ENCODE peak calls at places on chromosomes 6 and 20, in ten cellular contexts. K is mesendoderm, Y is neuronal stem cell, V is MM.1S, A is A549, S is PC-9, E is hepatocyte, X is GM23248, H is trophoblast cell, P is IMR-90. M is an unnamed sample.
A peak's percentile ranks its signal among the peaks of the same experiment; 100 is the strongest.

GRCh38 chr6:41937881-41938574 is 3.6 kb downstream of the CCND3 start:
- DNase-seq in K (no peak), S (no peak), X (no peak), P (no peak), H (no peak), Y (no peak), V (no peak), E (no peak), A (no peak), M (no peak)

GRCh38 chr6:111096246-111096645 is 8.9 kb downstream of the SLC16A10 start:
- DNase-seq in S (no peak), K (no peak), E (peak; percentile 17), H (no peak), V (peak; percentile 53), Y (no peak), P (no peak), X (no peak), A (no peak), M (no peak)

GRCh38 chr6:133301739-133302138 is 60.6 kb downstream of the EYA4 start:
- DNase-seq in H (peak; percentile 3), E (no peak), K (peak; percentile 3), V (no peak), P (no peak), A (no peak), Y (no peak), S (no peak), X (no peak), M (no peak)

GRCh38 chr20:23459431-23460112 is 6.9 kb upstream of the CST11 start:
- DNase-seq in A (no peak), X (no peak), H (no peak), V (no peak), K (no peak), P (no peak), E (no peak), Y (no peak), S (no peak), M (no peak)

GRCh38 chr6:36380166-36380565 is 7.3 kb downstream of the ETV7 start:
- DNase-seq in S (no peak), H (no peak), A (no peak), P (no peak), E (no peak), V (no peak), X (no peak), K (no peak), Y (no peak), M (no peak)

GRCh38 chr6:46156701-46157100 is 14.1 kb downstream of the ENPP5 start:
- DNase-seq in K (no peak), V (no peak), P (no peak), E (no peak), S (no peak), Y (no peak), X (no peak), H (no peak), A (no peak), M (no peak)

GRCh38 chr6:90468080-90468479 is 118.8 kb downstream of the MAP3K7 start:
- DNase-seq in X (peak; percentile 29), V (no peak), P (peak; percentile 60), H (peak; percentile 27), A (no peak), E (no peak), Y (no peak), K (peak; percentile 27), S (no peak), M (peak; percentile 52)

GRCh38 chr6:145733770-145734169 is 1.6 kb downstream of the EPM2A start:
- DNase-seq in P (peak; percentile 2), V (no peak), H (no peak), K (no peak), S (no peak), A (no peak), X (peak; percentile 33), E (no peak), Y (no peak), M (peak; percentile 14)

GRCh38 chr6:138107078-138107751 is at the start of gene PERP:
- DNase-seq in Y (peak; percentile 46), P (peak; percentile 38), X (peak; percentile 89), A (peak; percentile 63), S (peak; percentile 78), V (peak; percentile 74), K (peak; percentile 76), H (peak; percentile 90), E (peak; percentile 93), M (peak; percentile 91)

GRCh38 chr20:53642196-53643030 is 48.8 kb upstream of the ZNF217 start:
- DNase-seq in P (peak; percentile 50), Y (no peak), S (peak; percentile 99), X (peak; percentile 72), H (peak; percentile 67), E (peak; percentile 71), V (peak; percentile 73), A (peak; percentile 81), K (peak; percentile 56), M (no peak)

DNA sequence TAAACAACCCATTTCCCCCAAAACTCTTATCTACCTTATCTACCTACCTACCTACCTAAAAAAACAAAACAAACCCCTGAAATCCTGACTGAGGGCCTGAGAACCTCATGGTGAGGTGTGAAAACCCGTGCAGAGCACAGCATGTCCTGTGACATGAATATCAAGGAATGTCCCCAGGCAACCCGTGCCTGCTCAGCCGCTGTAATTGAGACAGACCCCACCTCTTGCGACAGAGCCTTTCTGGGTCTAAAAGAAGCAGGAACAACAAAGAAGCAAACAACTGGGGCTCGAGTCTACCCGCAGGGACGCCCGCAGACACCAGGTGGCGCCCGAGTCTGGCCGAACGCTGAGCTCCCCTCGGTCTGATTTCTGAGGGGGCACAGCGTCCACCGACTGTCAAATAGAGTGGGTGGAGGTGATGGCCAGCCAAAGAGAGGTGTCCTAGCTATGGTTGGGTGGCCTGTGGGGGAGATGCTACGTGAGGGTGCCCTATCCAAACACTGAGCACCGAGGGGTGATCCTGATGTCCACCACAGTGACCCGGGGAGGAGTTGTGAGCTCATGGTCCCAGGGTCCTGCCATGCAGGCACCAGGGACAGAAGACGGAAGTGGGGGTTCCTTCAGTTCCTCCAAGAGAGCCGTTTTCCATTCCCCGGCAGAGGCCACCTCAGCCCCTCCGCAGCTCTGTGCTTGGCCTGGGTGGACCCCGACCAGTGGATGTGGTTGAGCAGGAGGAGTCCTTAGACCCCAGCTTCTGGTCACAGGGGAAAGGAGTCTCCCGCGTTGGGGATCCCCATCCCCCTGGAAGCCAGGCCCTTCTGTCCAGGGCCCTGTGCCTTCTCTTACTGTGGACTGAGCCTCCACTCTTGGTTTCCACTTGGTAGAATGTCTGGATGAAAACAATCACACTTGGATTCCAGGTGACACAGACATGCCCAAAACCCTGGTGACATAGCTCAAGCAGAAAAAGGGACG is 268.1 kb downstream of the CDC5L start:
- DNase-seq in E (peak; percentile 86), P (peak; percentile 28), X (peak; percentile 76), V (peak; percentile 50), Y (peak; percentile 79), A (peak; percentile 25), H (peak; percentile 95), K (peak; percentile 100), S (peak; percentile 79), M (peak; percentile 91)
- H3K4me2 ChIP-seq in E (peak overlapping the region; percentile 44), P (peak overlapping the region; percentile 60), X (peak overlapping the region; percentile 29), V (peak overlapping the region; percentile 79), Y (no peak overlapping the region), A (peak overlapping the region; percentile 54), H (no peak overlapping the region), K (no peak overlapping the region), S (peak overlapping the region; percentile 47), M (peak overlapping the region; percentile 68)

GRCh38 chr6:79602859-79603258 is 28.3 kb upstream of the SH3BGRL2 start:
- DNase-seq in S (no peak), A (no peak), Y (no peak), V (no peak), E (no peak), P (no peak), X (no peak), H (no peak), K (no peak), M (no peak)

GRCh38 chr6:79600313-79601019 is 30.7 kb upstream of the SH3BGRL2 start:
- DNase-seq in Y (no peak), S (no peak), A (no peak), E (no peak), X (no peak), P (no peak), V (no peak), K (no peak), H (no peak), M (no peak)

GRCh38 chr6:79599725-79600259 is 31.3 kb upstream of the SH3BGRL2 start:
- DNase-seq in A (no peak), P (no peak), K (no peak), V (no peak), E (no peak), X (no peak), Y (no peak), H (no peak), S (no peak), M (no peak)

GRCh38 chr6:79598012-79598411 is 33.1 kb upstream of the SH3BGRL2 start:
- DNase-seq in E (no peak), K (no peak), Y (no peak), A (no peak), S (no peak), V (no peak), P (no peak), H (no peak), X (no peak), M (no peak)

GRCh38 chr6:79601020-79601609 is 30.0 kb upstream of the SH3BGRL2 start:
- DNase-seq in V (no peak), Y (no peak), A (peak; percentile 14), K (no peak), X (peak; percentile 37), H (no peak), S (peak; percentile 81), E (peak; percentile 57), P (peak; percentile 88), M (peak; percentile 44)
- H3K4me2 ChIP-seq in V (no peak overlapping the region), Y (no peak overlapping the region), A (peak overlapping the region; percentile 70), K (no peak overlapping the region), X (no peak overlapping the region), H (no peak overlapping the region), S (peak overlapping the region; percentile 46), E (peak overlapping the region; percentile 69), P (no peak overlapping the region), M (peak overlapping the region; percentile 32)

DNA sequence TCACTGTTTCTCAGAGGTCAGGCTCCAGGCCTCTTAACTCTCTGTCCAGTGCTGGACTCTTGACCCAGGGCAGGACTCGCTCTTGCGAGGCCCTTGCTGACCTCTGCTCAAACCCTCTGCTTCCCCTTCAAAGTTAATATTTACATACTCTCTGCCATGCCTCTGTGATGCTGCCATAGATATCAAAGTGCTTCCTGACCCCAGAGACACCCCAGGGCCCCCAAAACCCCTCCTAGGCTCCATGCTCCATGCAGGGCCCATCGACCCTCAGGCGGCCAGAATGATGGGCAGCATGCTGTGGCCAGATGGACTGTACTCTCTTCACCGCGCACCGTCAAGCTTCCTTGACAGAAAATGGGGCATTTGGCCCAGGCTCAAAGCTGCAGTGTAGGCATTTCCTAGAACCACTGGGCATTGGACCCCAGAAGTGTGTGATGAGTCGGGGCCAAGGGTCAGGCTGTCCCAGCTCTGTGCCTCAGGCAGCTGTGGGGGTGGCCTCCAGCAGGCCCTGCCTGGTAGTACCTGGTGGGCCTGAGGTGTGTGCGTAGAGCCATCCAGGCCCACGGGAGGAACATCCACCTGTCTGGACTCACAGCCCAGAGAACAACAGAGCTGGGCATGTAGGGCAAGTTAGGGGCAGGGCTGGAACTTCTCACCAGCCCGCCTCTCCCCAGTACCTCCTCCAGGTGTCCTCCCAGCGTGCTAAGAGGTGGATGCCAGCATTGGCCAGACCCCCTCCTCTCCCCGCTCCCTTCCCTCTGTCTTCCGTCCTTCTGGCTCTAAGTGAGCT is 142.8 kb downstream of the VEGFA start:
- DNase-seq in S (no peak), X (no peak), E (no peak), Y (no peak), V (no peak), H (no peak), P (no peak), A (no peak), K (peak; percentile 57), M (no peak)
- H3K4me2 ChIP-seq in S (no peak overlapping the region), X (no peak overlapping the region), E (no peak overlapping the region), Y (no peak overlapping the region), V (no peak overlapping the region), H (no peak overlapping the region), P (no peak overlapping the region), A (peak overlapping the region; percentile 41), K (no peak overlapping the region), M (no peak overlapping the region)

GRCh38 chr6:143673638-143674037 is 4.1 kb upstream of the PHACTR2 start:
- DNase-seq in A (peak; percentile 19), S (peak; percentile 96), X (peak; percentile 94), E (peak; percentile 89), P (peak; percentile 77), Y (peak; percentile 41), K (peak; percentile 91), V (no peak), H (peak; percentile 96), M (no peak)
- H3K4me2 ChIP-seq in A (peak overlapping the region; percentile 91), S (peak overlapping the region; percentile 98), X (peak overlapping the region; percentile 54), E (peak overlapping the region; percentile 71), P (peak overlapping the region; percentile 62), Y (no peak overlapping the region), K (no peak overlapping the region), V (no peak overlapping the region), H (peak overlapping the region; percentile 45), M (peak overlapping the region; percentile 49)